ENCODE peak calls at places on chromosomes 1 and 21, in seven cellular contexts. I is CD8-positive, alpha-beta T cell; Z is dorsolateral prefrontal cortex; B is tibial artery; X is fibroblast of lung; T is adrenal gland; Q is cardiac muscle cell. Y is an unnamed sample.

GRCh38 chr1:34122080-34122479 is 43.0 kb downstream of the CSMD2 start:
- DNase-seq in I (no peak), Z (no peak), B (no peak), X (no peak), T (no peak), Q (no peak), Y (no peak)

GRCh38 chr1:8396083-8396911 is 78.4 kb downstream of the SLC45A1 start:
- DNase-seq in I (no peak), Z (no peak), B (no peak), X (peak), T (no peak), Q (peak), Y (peak)

GRCh38 chr1:44775930-44776748 is 799 bp downstream of the RPS8 start:
- DNase-seq in I (peak), Z (peak), B (no peak), X (peak), T (peak), Q (peak), Y (no peak)

GRCh38 chr1:22704440-22705067 is 6.1 kb upstream of the EPHB2 start:
- DNase-seq in I (peak), Z (peak), B (peak), X (peak), T (peak), Q (peak), Y (peak)

GRCh38 chr1:183039985-183040447 is 16.8 kb downstream of the LAMC1 start:
- DNase-seq in I (no peak), Z (no peak), B (no peak), X (peak), T (no peak), Q (peak), Y (peak)

GRCh38 chr1:116764466-116764896 is 10.3 kb downstream of the CD2 start:
- DNase-seq in I (no peak), Z (no peak), B (no peak), X (no peak), T (no peak), Q (no peak), Y (no peak)

GRCh38 chr1:220430586-220430985 is 97.3 kb upstream of the MARK1 start:
- DNase-seq in I (no peak), Z (no peak), B (no peak), X (no peak), T (no peak), Q (no peak), Y (no peak)

GRCh38 chr1:9615316-9616063 is 26.8 kb downstream of the TMEM201 start:
- DNase-seq in I (peak), Z (peak), B (no peak), X (peak), T (peak), Q (peak), Y (peak)

GRCh38 chr21:42169758-42170157 is 49.2 kb upstream of the ABCG1 start:
- DNase-seq in I (no peak), Z (no peak), B (no peak), X (no peak), T (no peak), Q (no peak), Y (no peak)

GRCh38 chr1:43312212-43312623 is 11.4 kb downstream of the TIE1 start:
- DNase-seq in I (no peak), Z (no peak), B (peak), X (no peak), T (peak), Q (no peak), Y (no peak)

GRCh38 chr1:43314233-43314632 is 13.5 kb downstream of the TIE1 start:
- DNase-seq in I (no peak), Z (peak), B (peak), X (no peak), T (peak), Q (no peak), Y (no peak)

GRCh38 chr1:43311521-43311920 is 10.7 kb downstream of the TIE1 start:
- DNase-seq in I (no peak), Z (peak), B (peak), X (no peak), T (peak), Q (no peak), Y (no peak)

GRCh38 chr1:43313771-43314170 is 13.0 kb downstream of the TIE1 start:
- DNase-seq in I (no peak), Z (peak), B (peak), X (no peak), T (peak), Q (no peak), Y (no peak)

DNA sequence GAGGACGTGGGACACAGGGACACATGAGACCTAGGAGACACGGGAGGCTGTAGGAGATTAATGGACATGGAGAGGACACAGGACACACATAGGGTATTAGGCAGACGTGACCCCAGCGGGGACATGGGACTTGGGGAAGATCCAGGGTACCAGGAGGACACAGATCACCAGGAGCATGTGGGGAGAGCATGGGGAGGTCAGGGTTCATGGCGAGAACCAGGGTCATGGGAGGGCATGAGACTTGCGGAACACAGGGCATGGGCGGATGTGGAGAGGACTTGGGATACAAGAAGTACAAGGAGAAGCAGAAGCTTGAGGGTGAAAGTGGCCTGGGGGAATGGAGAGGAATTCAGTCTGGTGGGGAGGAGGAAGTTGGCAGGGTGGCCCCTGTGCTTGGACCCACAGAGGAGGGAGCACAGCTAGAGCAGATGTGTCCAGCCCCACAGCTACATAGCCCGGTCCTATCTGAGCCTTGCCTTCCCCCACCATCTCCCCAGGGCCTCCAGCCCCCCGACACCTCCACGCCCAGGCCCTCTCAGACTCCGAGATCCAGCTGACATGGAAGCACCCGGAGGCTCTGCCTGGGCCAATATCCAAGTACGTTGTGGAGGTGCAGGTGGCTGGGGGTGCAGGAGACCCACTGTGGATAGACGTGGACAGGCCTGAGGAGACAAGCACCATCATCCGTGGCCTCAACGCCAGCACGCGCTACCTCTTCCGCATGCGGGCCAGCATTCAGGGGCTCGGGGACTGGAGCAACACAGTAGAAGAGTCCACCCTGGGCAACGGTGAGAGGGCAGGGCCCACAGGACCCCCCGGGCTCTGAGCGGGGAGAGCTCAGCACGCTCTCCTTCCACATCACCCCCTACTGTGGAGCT is 12.1 kb downstream of the TIE1 start:
- DNase-seq in I (no peak), Z (peak), B (peak), X (no peak), T (peak), Q (no peak), Y (no peak)
- TF ChIP-seq CTCF in I (no peak), Z (no peak), B (no peak), X (no peak), T (no peak), Q (no peak), Y (no peak)

GRCh38 chr1:237690656-237691055 is 200.1 kb downstream of the ZP4 start:
- DNase-seq in I (no peak), Z (no peak), B (no peak), X (no peak), T (no peak), Q (no peak), Y (no peak)

GRCh38 chr1:237701534-237701933 is 189.2 kb downstream of the ZP4 start:
- DNase-seq in I (no peak), Z (no peak), B (no peak), X (no peak), T (no peak), Q (no peak), Y (no peak)

GRCh38 chr1:237695878-237696277 is 194.8 kb downstream of the ZP4 start:
- DNase-seq in I (no peak), Z (no peak), B (no peak), X (no peak), T (no peak), Q (no peak), Y (no peak)
- H3K4me3 ChIP-seq in I (no peak), Z (no peak), B (no peak), X (no peak), T (no peak), Q (no peak), Y (no peak)

GRCh38 chr1:109963864-109964263 is 20.7 kb upstream of the AHCYL1 start:
- DNase-seq in I (no peak), Z (no peak), B (no peak), X (peak), T (no peak), Q (peak), Y (peak)

GRCh38 chr1:109954180-109954579 is 30.4 kb upstream of the AHCYL1 start:
- DNase-seq in I (no peak), Z (no peak), B (no peak), X (no peak), T (no peak), Q (no peak), Y (no peak)

GRCh38 chr1:109959632-109959973 is 25.0 kb upstream of the AHCYL1 start:
- DNase-seq in I (no peak), Z (no peak), B (no peak), X (no peak), T (no peak), Q (no peak), Y (no peak)

GRCh38 chr1:109960745-109961094 is 23.8 kb upstream of the AHCYL1 start:
- DNase-seq in I (no peak), Z (no peak), B (no peak), X (no peak), T (no peak), Q (no peak), Y (no peak)

DNA sequence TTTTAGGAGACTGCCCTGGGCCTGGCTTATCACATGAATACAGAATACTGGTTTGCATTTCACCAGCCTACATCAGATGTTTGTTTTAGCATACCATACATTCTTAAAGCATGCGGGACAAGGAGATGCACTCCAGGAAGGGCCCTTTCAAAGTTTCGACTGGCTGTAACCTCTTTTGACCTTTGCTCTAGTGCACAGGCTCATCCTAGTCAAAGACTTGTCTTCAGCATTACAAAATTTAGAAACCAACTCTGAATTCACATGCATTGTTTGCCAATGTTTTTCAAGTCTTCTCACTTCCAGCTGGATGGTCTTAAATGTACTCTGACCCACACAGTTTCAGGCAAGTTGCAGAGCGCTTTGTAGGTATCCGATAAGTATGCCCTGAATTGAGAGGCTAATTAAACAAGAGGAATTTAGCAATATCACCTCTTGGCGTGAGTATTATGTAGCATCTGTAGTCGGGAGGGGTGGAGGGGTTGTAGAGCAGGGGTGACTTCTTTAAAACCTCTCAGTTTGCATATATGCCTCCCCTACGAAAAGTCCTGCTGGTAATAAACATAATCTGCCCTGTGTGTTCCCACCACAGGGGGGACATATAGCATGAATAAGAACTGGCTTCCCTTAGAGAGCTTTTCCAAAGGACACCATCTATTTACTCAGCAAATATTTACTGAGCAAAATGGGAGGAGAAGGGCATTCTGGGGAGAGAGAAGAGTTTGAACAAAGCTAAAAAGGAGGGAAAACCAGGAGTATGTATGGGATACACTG is 24.4 kb upstream of the AHCYL1 start:
- DNase-seq in I (no peak), Z (no peak), B (no peak), X (peak), T (no peak), Q (peak), Y (peak)
- TF ChIP-seq CTCF in I (no peak), Z (no peak), B (no peak), X (peak), T (no peak), Q (no peak), Y (no peak)

DNA sequence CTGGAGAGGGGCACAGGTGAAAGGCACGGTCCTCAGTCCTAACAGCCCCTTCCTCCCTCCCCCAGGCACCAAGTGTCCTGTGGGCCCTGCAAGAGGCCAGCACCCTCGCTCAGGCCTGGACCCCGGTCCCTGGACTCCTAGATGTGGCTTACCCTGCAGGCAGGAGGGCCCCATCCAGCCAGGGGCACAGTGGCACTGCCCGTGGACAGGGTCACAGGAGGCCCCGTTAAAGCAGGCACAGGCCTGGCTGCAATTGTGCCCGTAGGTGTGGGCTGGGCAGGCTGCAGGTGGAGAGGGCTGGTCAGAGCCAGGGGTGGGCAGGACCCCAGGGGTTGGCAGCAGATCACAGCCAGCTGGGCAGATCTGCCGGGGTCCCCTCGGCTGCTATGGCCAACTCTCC is 44.5 kb downstream of the ARHGEF16 start:
- DNase-seq in I (no peak), Z (no peak), B (no peak), X (no peak), T (no peak), Q (no peak), Y (no peak)
- H3K4me3 ChIP-seq in I (no peak), Z (no peak), B (no peak), X (no peak), T (no peak), Q (no peak), Y (no peak)

GRCh38 chr1:188782220-188782841 is 1695.3 kb downstream of the BRINP3 start:
- DNase-seq in I (no peak), Z (no peak), B (no peak), X (peak), T (peak), Q (peak), Y (peak)
- TF ChIP-seq CTCF in I (no peak), Z (no peak), B (no peak), X (peak), T (peak), Q (peak), Y (peak)

DNA sequence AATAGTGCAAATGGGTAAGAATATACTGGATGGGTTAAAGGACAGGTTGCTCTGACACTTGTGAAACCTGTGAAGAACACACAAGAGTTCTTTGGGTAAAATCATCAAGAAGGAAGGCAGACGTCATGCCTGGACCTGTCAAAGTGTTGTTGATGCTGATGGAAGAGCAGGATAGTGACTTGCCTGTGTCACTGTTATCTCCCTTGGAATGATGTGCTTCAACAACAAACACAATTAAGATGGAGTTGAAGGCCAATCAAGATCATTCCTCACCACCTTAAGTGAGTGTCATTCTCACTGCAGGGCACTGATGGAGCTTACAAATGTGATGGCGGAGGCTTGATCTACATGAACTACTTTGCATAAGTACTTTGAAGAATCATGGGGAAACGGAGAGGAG is 73.2 kb downstream of the LRRN2 start:
- DNase-seq in I (no peak), Z (no peak), B (no peak), X (no peak), T (no peak), Q (no peak), Y (no peak)
- H3K4me3 ChIP-seq in I (no peak), Z (no peak), B (no peak), X (no peak), T (no peak), Q (no peak), Y (no peak)

DNA sequence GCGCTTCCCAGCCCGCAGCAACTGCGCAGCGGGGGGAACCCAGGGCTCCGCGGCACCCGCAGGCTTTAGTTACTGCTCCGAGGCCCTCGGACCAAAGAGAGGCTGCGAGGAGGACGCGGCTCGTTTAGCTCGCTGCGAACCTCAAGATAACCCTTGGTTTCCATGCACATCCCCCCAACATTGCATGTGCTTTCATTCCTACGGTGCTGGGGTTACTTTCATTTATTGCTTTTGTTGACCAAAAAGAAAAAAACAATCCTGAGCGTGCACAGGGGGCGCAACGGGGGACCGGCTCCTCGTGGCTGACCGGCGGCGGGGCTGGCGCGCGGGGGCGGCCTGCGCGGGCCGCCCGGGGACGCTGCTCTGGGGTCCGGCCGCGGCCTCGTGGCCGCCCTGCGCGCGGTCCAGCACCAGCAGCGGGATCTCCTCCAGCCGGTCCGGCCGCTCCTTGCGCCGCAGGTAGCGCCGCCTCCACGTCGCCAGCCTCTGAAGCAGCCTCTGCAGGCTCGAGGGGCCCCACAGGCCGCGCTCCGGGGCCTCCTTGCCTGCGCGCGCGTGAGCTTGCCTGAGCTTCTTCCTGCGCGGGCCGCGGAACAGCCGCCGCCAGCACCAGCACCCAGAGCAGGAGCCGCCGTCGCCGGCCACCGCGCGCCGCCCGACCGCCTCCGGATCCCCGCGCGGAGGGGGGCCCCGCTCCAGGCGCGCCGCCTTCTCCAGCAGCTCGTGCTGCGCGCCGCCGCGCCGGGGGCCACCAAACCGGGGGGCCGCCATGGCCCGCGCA is 77.4 kb downstream of the DESI2 start:
- DNase-seq in I (no peak), Z (no peak), B (no peak), X (peak), T (peak), Q (peak), Y (peak)
- TF ChIP-seq CTCF in I (no peak), Z (no peak), B (no peak), X (no peak), T (no peak), Q (no peak), Y (no peak)

DNA sequence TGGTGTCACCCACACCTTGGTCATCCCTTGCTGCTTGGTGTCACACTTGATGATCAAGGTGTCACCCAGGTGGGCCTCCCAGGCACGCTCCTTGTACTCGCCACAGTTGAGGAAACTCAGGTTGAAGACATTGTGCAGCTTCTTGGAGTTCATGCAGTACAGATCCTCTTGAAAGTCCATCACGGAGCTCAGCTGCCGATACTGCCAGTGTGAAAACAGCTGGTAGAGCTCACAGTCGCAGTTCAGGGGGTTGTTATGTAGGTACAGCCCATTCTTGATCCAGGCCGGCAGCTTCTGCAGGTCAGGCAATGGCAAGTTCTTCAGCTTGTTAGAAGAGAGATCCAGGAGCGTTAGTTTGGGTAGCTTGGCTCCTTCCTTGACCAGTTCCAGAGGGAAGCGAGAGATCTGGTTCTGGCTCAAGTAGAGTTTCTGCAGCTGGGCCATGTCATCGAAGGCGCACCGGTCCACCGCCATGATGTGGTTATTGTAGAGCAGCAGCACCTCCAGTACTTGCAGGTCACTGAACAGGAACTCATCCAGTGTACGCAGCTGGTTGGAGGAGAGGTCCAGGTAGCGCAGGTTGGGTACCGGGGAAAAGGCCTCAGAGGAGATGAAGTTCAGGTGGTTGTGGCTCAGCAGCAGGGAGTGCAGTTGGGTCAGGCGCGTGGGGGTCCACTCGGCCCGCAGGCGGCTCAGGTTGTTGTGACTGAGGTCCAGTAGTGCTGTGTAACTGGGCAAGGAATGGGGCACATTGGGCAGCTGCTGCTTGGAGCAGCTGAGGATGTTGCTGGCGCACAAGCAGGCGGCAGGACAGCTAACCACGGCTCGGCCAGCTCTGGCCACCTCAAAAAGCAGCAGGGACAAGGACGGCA is 1.3 kb downstream of the AMIGO1 start:
- DNase-seq in I (no peak), Z (no peak), B (no peak), X (no peak), T (no peak), Q (no peak), Y (no peak)
- H3K4me3 ChIP-seq in I (peak), Z (peak), B (peak), X (no peak), T (peak), Q (no peak), Y (no peak)

Y was measured in astrocyte of the spinal cord.